ENCODE peak calls at places on chromosome 17, in four cellular contexts. N is Peyer's patch, X is NT2/D1, F is T-helper 17 cell. I is an unnamed sample. For H3K9me3, the result is how much of the 10 kb centered on the place peaks cover.

GRCh38 chr17:78138204-78139060 is 7.8 kb upstream of the C17orf99 start:
- DNase-seq in N (peak), X (no peak), F (no peak), I (no peak)

GRCh38 chr17:48792033-48792798 is 24.8 kb downstream of the TTLL6 start:
- DNase-seq in N (no peak), X (no peak), F (no peak), I (no peak)

GRCh38 chr17:17505610-17506171 is 9.5 kb upstream of the RASD1 start:
- DNase-seq in N (no peak), X (no peak), F (no peak), I (no peak)

GRCh38 chr17:74012465-74012864 is 191.0 kb upstream of the RPL38 start:
- DNase-seq in N (no peak), X (no peak), F (no peak), I (no peak)

GRCh38 chr17:43758086-43758485 is 505 bp downstream of the SOST start:
- DNase-seq in N (no peak), X (no peak), F (no peak), I (no peak)

GRCh38 chr17:40551091-40551873 is 14.0 kb downstream of the CCR7 start:
- DNase-seq in N (peak), X (no peak), F (no peak), I (no peak)

GRCh38 chr17:17691468-17692263 is 10.4 kb downstream of the RAI1 start:
- DNase-seq in N (no peak), X (no peak), F (no peak), I (peak)

GRCh38 chr17:47131761-47132160 is 57.3 kb downstream of the CDC27 start:
- DNase-seq in N (no peak), X (no peak), F (no peak), I (no peak)

GRCh38 chr17:15440347-15440746 is 27.1 kb downstream of the CDRT4 start:
- DNase-seq in N (no peak), X (no peak), F (no peak), I (no peak)

GRCh38 chr17:79586131-79586530 is 24.7 kb downstream of the RBFOX3 start:
- DNase-seq in N (no peak), X (no peak), F (no peak), I (no peak)

GRCh38 chr17:22512506-22512905 is 820.2 kb downstream of the KCNJ18 start:
- DNase-seq in N (no peak), X (no peak), F (no peak), I (no peak)

GRCh38 chr17:22512997-22513538 is 820.7 kb downstream of the KCNJ18 start:
- DNase-seq in N (no peak), X (no peak), F (no peak), I (no peak)

GRCh38 chr17:22512057-22512456 is 819.7 kb downstream of the KCNJ18 start:
- DNase-seq in N (no peak), X (no peak), F (no peak), I (no peak)

GRCh38 chr17:22511431-22511830 is 819.1 kb downstream of the KCNJ18 start:
- DNase-seq in N (no peak), X (no peak), F (no peak), I (no peak)

DNA sequence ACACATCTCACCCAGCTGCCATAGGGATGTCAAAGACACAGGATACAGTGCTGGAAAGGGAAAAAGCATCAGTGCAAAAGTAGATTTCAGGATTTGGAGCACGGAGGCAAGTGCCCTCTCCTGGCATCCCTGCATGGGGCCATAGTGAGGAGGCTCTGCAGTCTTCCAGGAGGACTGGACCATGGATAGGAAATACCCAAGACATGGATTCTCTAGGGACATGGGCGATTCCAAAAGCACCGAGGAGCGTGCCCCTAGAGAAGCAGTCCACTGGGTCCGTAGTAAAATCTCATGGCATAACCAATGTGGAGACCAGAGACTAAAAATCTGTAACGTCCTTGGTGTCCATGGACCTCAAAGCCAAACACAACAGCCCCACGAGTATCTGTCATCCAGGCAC is 818.2 kb downstream of the KCNJ18 start:
- DNase-seq in N (no peak), X (no peak), F (no peak), I (no peak)
- H3K9me3 ChIP-seq in N (under half), X (under half), F (under half), I (under half)

GRCh38 chr17:70989301-70989700 is 820.0 kb downstream of the KCNJ2 start:
- DNase-seq in N (no peak), X (no peak), F (no peak), I (no peak)
- H3K9me3 ChIP-seq in N (under half), X (under half), F (under half), I (under half)

DNA sequence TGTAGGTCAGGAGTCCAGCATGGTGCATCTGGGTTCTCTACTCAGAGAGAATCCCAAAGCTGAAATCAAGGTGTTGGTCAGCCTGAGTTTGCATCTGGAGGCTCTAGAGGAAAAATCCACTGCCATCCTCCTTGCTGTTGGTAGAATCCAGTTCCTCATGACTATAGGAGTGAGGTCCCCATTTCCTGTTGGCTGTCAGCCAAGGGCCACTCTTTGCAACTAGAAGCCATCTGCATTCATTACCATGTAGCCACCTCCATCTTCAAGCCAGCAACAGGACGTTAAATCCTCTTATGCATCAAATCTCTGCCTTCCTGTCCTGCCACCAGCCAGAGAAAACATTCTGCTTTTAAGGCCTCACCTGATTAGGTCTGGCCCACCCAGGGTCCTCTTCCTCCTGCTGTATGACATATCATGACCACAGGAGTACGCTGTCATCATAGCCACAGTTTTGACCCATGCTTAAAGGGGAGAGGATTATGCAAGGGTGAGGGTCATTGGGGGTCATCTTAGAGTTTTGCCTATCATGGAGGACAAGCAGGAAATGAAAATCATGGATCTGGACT is 40.5 kb downstream of the DNAH9 start:
- DNase-seq in N (no peak), X (no peak), F (no peak), I (no peak)
- H3K9me3 ChIP-seq in N (under half), X (under half), F (under half), I (under half)

GRCh38 chr17:5179003-5179402 is 12.7 kb downstream of the ZNF594 start:
- DNase-seq in N (no peak), X (no peak), F (no peak), I (no peak)
- H3K9me3 ChIP-seq in N (half or more), X (half or more), F (under half), I (under half)

GRCh38 chr17:5182597-5183409 is 8.9 kb downstream of the ZNF594 start:
- DNase-seq in N (no peak), X (no peak), F (no peak), I (no peak)
- H3K9me3 ChIP-seq in N (half or more), X (half or more), F (under half), I (half or more)

GRCh38 chr17:21539146-21539545 is 153.2 kb upstream of the KCNJ18 start:
- DNase-seq in N (no peak), X (no peak), F (no peak), I (no peak)
- H3K9me3 ChIP-seq in N (under half), X (under half), F (under half), I (under half)

DNA sequence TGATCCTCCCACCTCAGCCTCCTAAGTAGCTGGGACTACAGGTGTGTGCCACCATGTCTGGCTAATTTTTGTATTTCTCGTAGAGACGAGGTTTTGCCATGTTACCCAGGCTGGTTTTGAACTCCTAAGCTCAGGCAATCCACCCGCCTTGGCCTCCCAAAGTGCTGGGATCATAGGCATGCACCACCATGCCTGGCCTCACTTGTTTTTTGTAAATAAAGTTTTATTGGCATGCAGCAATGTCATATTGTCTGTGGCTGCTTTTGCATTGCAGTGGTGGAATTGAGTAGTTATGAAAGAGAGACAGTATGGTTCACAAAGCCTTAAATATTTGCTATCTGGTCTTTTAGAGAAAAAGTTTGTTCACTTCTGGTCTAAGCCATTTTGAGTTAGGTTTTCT is 124.7 kb downstream of the PRKCA start:
- DNase-seq in N (no peak), X (no peak), F (no peak), I (no peak)
- H3K9me3 ChIP-seq in N (under half), X (under half), F (under half), I (under half)

GRCh38 chr17:82609655-82610054 is 38.6 kb downstream of the WDR45B start:
- DNase-seq in N (no peak), X (no peak), F (no peak), I (no peak)
- H3K9me3 ChIP-seq in N (under half), X (under half), F (under half), I (under half)

I was measured in HAP-1.